ENCODE peak calls at places on chromosomes 3 and 15, in six cellular contexts. F is neuronal stem cell, Z is IMR-90, M is H9, G is mesenchymal stem cell, C is H1. S is an unnamed sample.

GRCh38 chr15:29970402-29970695 is 112.4 kb upstream of the GOLGA8J start:
- DNase-seq in M (no peak), G (peak), C (no peak), Z (no peak), F (no peak), S (no peak)

GRCh38 chr15:94840794-94841587 is 609.6 kb downstream of the MCTP2 start:
- DNase-seq in M (no peak), C (no peak), G (peak), Z (peak), F (no peak), S (no peak)

GRCh38 chr3:149480326-149481017 is 6.0 kb downstream of the TM4SF4 start:
- DNase-seq in G (peak), Z (peak), C (peak), F (peak), M (peak), S (peak)

GRCh38 chr3:110697961-110698360 is 373.7 kb upstream of the NECTIN3 start:
- DNase-seq in Z (peak), M (no peak), F (no peak), C (no peak), G (peak), S (no peak)

GRCh38 chr3:157394361-157394760 is 42.3 kb upstream of the PTX3 start:
- DNase-seq in F (no peak), C (no peak), G (no peak), M (no peak), Z (peak), S (no peak)

GRCh38 chr15:75195766-75196241 is 5.9 kb upstream of the C15orf39 start:
- DNase-seq in C (no peak), G (no peak), Z (no peak), M (peak), F (no peak), S (no peak)

GRCh38 chr3:132343018-132343612 is 25.9 kb downstream of the ACP3 start:
- DNase-seq in G (peak), C (no peak), Z (peak), M (peak), F (peak), S (peak)

GRCh38 chr15:72379856-72380255 is 4.0 kb upstream of the HEXA start:
- DNase-seq in Z (no peak), F (no peak), C (no peak), M (no peak), G (no peak), S (no peak)

GRCh38 chr3:3184876-3185275 is 5.4 kb upstream of the CRBN start:
- DNase-seq in Z (no peak), F (no peak), G (no peak), M (no peak), C (no peak), S (no peak)

GRCh38 chr3:162525791-162526190 is 1029.2 kb downstream of the OTOL1 start:
- DNase-seq in C (no peak), Z (no peak), G (peak), F (no peak), M (no peak), S (no peak)

GRCh38 chr15:35115155-35115725 is 30.1 kb upstream of the NANOGP8 start:
- DNase-seq in M (no peak), Z (peak), F (no peak), C (no peak), G (peak), S (no peak)

GRCh38 chr3:5194341-5194740 is 6.8 kb downstream of the EDEM1 start:
- DNase-seq in M (no peak), C (no peak), Z (no peak), G (peak), F (no peak), S (no peak)

GRCh38 chr15:90190606-90191343 is 10.4 kb upstream of the SEMA4B start:
- DNase-seq in C (no peak), F (no peak), M (no peak), Z (no peak), G (no peak), S (no peak)

GRCh38 chr3:16884748-16885587 is at the start of gene PLCL2:
- DNase-seq in C (no peak), G (peak), Z (peak), F (peak), M (peak), S (peak)

GRCh38 chr3:14555835-14556234 is 15.7 kb upstream of the GRIP2 start:
- DNase-seq in F (no peak), G (no peak), C (no peak), M (peak), Z (no peak), S (no peak)

GRCh38 chr15:63157891-63158431 is 684 bp upstream of the RPS27L start:
- DNase-seq in Z (peak), G (peak), F (peak), M (peak), C (no peak), S (peak)

GRCh38 chr15:33358303-33358702 is 47.5 kb downstream of the RYR3 start:
- DNase-seq in F (peak), G (no peak), C (no peak), Z (no peak), M (no peak), S (no peak)

GRCh38 chr15:81255596-81255995 is 58.9 kb downstream of the IL16 start:
- DNase-seq in C (no peak), M (no peak), Z (no peak), F (no peak), G (no peak), S (no peak)

GRCh38 chr3:140712301-140712700 is 34.4 kb downstream of the TRIM42 start:
- DNase-seq in Z (no peak), C (no peak), G (no peak), M (no peak), F (no peak), S (no peak)

GRCh38 chr15:99437315-99438221 is 128.2 kb upstream of the MEF2A start:
- DNase-seq in G (no peak), F (no peak), M (peak), C (no peak), Z (no peak), S (no peak)

GRCh38 chr3:128804817-128805166 is 74.6 kb upstream of the ACAD9 start:
- DNase-seq in M (no peak), F (no peak), G (no peak), C (no peak), Z (no peak), S (no peak)

GRCh38 chr15:26260517-26261133 is 397.5 kb upstream of the ATP10A start:
- DNase-seq in Z (peak), C (peak), M (peak), F (peak), G (no peak), S (no peak)

GRCh38 chr3:71454513-71455423 is 128.8 kb downstream of the FOXP1 start:
- DNase-seq in G (no peak), M (no peak), C (no peak), F (no peak), Z (no peak), S (no peak)

DNA sequence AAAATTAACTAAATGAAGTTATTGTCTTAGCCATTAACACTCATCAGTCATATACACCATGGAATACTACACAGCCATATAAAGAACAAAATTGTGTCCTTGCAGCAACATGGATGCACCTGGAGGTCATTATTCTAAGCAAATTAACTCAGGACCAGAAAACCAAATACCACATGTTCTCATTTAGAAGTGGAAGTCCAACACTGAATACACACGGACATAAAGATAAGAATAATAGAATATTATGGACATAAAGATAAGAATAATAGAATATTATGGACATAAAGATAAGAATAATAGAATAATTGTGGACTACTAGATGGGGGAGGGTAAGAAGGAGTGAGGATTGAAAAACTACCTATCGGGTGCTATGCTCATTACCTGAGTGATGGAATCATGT is 122.3 kb downstream of the CHL1 start:
- DNase-seq in F (no peak), G (no peak), Z (no peak), C (no peak), M (no peak), S (no peak)
- H3K4me2 ChIP-seq in F (no peak), G (no peak), Z (no peak), C (no peak), M (no peak), S (no peak)

GRCh38 chr15:68819451-68820204 is 1.1 kb downstream of the ANP32A start:
- DNase-seq in F (peak), M (peak), G (peak), Z (peak), C (no peak), S (peak)

GRCh38 chr15:68817304-68818087 is 3.2 kb downstream of the ANP32A start:
- DNase-seq in Z (peak), G (peak), M (no peak), C (no peak), F (peak), S (peak)

GRCh38 chr15:68818088-68818670 is 2.5 kb downstream of the ANP32A start:
- DNase-seq in M (peak), G (peak), Z (peak), F (peak), C (no peak), S (peak)

GRCh38 chr15:68820205-68820588 is 498 bp downstream of the ANP32A start:
- DNase-seq in M (no peak), G (peak), F (no peak), Z (no peak), C (no peak), S (no peak)

GRCh38 chr15:68818671-68819450 is 1.8 kb downstream of the ANP32A start:
- DNase-seq in M (no peak), C (no peak), G (peak), F (peak), Z (no peak), S (peak)
- H2AK5ac ChIP-seq in M (no peak), C (peak), G (peak), F (peak), Z (peak), S (peak)

GRCh38 chr3:32877598-32877997 is 59.8 kb downstream of the TRIM71 start:
- DNase-seq in F (no peak), Z (no peak), M (no peak), C (no peak), G (no peak), S (no peak)
- H3K14ac ChIP-seq in F (no peak), Z (no peak), M (no peak), C (no peak), G (no peak), S (no peak)

GRCh38 chr3:143298886-143299535 is 179.4 kb downstream of the CHST2 start:
- DNase-seq in G (no peak), C (no peak), M (no peak), Z (no peak), F (no peak), S (no peak)
- H3K4me2 ChIP-seq in G (no peak), C (no peak), M (no peak), Z (no peak), F (no peak), S (no peak)

GRCh38 chr3:567488-568173 is 371.1 kb downstream of the CHL1 start:
- DNase-seq in C (no peak), M (no peak), G (no peak), F (no peak), Z (no peak), S (no peak)
- H2AK5ac ChIP-seq in C (no peak), M (no peak), G (no peak), F (no peak), Z (no peak), S (no peak)

GRCh38 chr3:146781606-146782005 is 176.5 kb upstream of the PLSCR5 start:
- DNase-seq in C (no peak), M (no peak), F (no peak), G (no peak), Z (peak), S (no peak)
- H3K14ac ChIP-seq in C (no peak), M (no peak), F (no peak), G (no peak), Z (no peak), S (no peak)

DNA sequence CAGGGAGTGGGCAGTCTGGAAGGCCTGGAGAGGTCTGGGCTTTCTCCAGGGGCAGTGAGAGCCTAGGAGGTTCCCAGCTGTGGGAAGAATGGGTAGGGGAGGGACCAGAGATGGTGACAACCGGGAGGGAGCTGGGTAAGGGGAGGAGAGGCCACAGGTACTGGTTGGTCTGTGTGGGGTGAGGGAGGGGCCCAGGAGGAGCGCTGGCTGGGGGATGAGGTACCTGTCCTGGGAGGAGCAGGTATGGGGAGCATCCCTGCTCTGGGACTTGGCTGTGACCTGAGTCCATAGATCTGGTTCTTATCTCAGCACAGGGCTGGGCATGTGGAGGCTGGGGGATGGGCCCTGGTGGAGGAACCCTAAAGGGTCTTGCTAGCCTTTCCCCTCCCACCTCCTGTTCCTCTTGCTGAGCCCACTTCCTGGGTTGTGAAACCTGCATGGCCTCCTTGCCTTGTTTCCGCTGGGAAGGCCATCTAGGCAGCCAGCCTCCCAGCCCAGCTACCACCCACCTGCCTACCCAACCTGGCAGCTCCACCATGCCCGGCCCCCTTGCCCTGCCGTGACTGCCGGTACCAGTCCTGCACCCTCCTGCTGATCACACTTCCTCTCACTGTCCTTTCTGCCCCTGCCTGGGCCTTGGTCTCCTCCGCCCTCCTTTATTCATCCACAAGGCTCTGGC is 11.0 kb downstream of the PRKCD start:
- DNase-seq in G (no peak), F (no peak), M (peak), Z (no peak), C (no peak), S (no peak)
- H3K4me2 ChIP-seq in G (no peak), F (no peak), M (peak), Z (no peak), C (no peak), S (no peak)

S was measured in trophoblast cell.